ENCODE peak calls at places on chromosomes 1 and 21, in six cellular contexts. F is CD8-positive, alpha-beta T cell; K is H9; R is lung; T is psoas muscle; Q is IMR-90. A is an unnamed sample.
A peak's percentile ranks its signal among the peaks of the same experiment; 100 is the strongest.

GRCh38 chr1:6491966-6492365 is 499 bp upstream of the PLEKHG5 start:
- DNase-seq in F (no peak), K (no peak), R (no peak), T (no peak), Q (no peak), A (no peak)

GRCh38 chr1:234988160-234988528 is 140.5 kb downstream of the TOMM20 start:
- DNase-seq in F (no peak), K (no peak), R (no peak), T (no peak), Q (no peak), A (no peak)

GRCh38 chr1:22745675-22746585 is 35.3 kb downstream of the EPHB2 start:
- DNase-seq in F (no peak), K (no peak), R (no peak), T (no peak), Q (peak; percentile 83), A (peak; percentile 75)

GRCh38 chr1:178397678-178398077 is 99.1 kb downstream of the CLEC20A start:
- DNase-seq in F (no peak), K (no peak), R (no peak), T (no peak), Q (peak; percentile 37), A (no peak)

GRCh38 chr1:154759196-154759595 is 110.9 kb downstream of the KCNN3 start:
- DNase-seq in F (peak; percentile 50), K (no peak), R (no peak), T (no peak), Q (no peak), A (no peak)

GRCh38 chr1:3068400-3069361 is at the start of gene PRDM16:
- DNase-seq in F (no peak), K (peak; percentile 61), R (no peak), T (peak; percentile 21), Q (peak; percentile 3), A (no peak)

GRCh38 chr1:226784081-226785049 is 45.3 kb upstream of the ITPKB start:
- DNase-seq in F (no peak), K (no peak), R (no peak), T (no peak), Q (no peak), A (no peak)

GRCh38 chr1:59697138-59697811 is 117.5 kb upstream of the HOOK1 start:
- DNase-seq in F (peak; percentile 6), K (no peak), R (no peak), T (no peak), Q (no peak), A (no peak)

GRCh38 chr1:226125097-226125630 is 61.4 kb downstream of the ACBD3 start:
- DNase-seq in F (peak; percentile 94), K (peak; percentile 92), R (peak; percentile 87), T (peak; percentile 82), Q (peak; percentile 73), A (peak; percentile 92)

GRCh38 chr21:37153193-37153934 is 80.3 kb downstream of the TTC3 start:
- DNase-seq in F (no peak), K (no peak), R (no peak), T (no peak), Q (peak; percentile 88), A (peak; percentile 37)

GRCh38 chr1:167529829-167530474 is 11.6 kb upstream of the CD247 start:
- DNase-seq in F (no peak), K (no peak), R (no peak), T (no peak), Q (no peak), A (no peak)

GRCh38 chr1:33246171-33246570 is 10.1 kb upstream of the ZNF362 start:
- DNase-seq in F (no peak), K (no peak), R (no peak), T (no peak), Q (no peak), A (no peak)

GRCh38 chr1:193123751-193124150 is 1.9 kb downstream of the CDC73 start:
- DNase-seq in F (no peak), K (no peak), R (no peak), T (no peak), Q (no peak), A (no peak)

GRCh38 chr1:57674803-57675202 is 250.9 kb upstream of the DAB1 start:
- DNase-seq in F (no peak), K (no peak), R (no peak), T (no peak), Q (no peak), A (no peak)
- H3K4me1 ChIP-seq in F (no peaks in the 10 kb centered on the region), K (no peaks in the 10 kb centered on the region), R (no peaks in the 10 kb centered on the region), T (no peaks in the 10 kb centered on the region), Q (no peaks in the 10 kb centered on the region), A (no peaks in the 10 kb centered on the region)

GRCh38 chr1:218135358-218135757 is 149.7 kb upstream of the RRP15 start:
- DNase-seq in F (no peak), K (no peak), R (no peak), T (peak; percentile 11), Q (no peak), A (no peak)
- H3K4me1 ChIP-seq in F (no peaks in the 10 kb centered on the region), K (no peaks in the 10 kb centered on the region), R (no peaks in the 10 kb centered on the region), T (no peaks in the 10 kb centered on the region), Q (no peaks in the 10 kb centered on the region), A (no peaks in the 10 kb centered on the region)

GRCh38 chr1:156660752-156661112 is 16.5 kb downstream of the NES start:
- DNase-seq in F (no peak), K (no peak), R (no peak), T (no peak), Q (no peak), A (peak; percentile 37)
- H3K4me1 ChIP-seq in F (peaks cover 44% of the 10 kb centered on the region), K (peaks cover 17% of the 10 kb centered on the region), R (peaks cover 38% of the 10 kb centered on the region), T (peaks cover 73% of the 10 kb centered on the region), Q (peaks cover 54% of the 10 kb centered on the region), A (peaks cover 64% of the 10 kb centered on the region)

DNA sequence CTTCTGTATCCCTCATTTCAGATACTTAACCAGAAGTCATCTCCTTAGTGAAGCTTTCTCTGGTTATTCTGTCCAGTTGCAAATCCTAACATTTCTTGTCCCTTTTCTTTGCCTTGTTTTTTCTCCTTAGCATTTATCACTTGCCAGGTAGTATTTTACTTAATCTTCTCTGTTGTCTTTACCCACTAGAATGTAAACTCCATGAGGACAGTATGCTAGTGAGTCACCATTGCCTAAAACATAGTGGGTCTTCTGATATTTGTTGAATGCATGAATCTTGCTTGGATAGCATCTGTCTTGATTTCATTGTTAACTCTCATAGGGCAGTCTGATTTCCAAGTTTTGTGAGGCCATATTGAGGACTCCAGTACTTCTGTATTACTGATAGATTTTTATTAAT is 9.6 kb downstream of the CAPZA1 start:
- DNase-seq in F (no peak), K (no peak), R (no peak), T (no peak), Q (no peak), A (no peak)
- H3K4me1 ChIP-seq in F (peaks cover 59% of the 10 kb centered on the region), K (no peaks in the 10 kb centered on the region), R (peaks cover 6% of the 10 kb centered on the region), T (peaks cover 85% of the 10 kb centered on the region), Q (peaks cover 4% of the 10 kb centered on the region), A (peaks cover 12% of the 10 kb centered on the region)

DNA sequence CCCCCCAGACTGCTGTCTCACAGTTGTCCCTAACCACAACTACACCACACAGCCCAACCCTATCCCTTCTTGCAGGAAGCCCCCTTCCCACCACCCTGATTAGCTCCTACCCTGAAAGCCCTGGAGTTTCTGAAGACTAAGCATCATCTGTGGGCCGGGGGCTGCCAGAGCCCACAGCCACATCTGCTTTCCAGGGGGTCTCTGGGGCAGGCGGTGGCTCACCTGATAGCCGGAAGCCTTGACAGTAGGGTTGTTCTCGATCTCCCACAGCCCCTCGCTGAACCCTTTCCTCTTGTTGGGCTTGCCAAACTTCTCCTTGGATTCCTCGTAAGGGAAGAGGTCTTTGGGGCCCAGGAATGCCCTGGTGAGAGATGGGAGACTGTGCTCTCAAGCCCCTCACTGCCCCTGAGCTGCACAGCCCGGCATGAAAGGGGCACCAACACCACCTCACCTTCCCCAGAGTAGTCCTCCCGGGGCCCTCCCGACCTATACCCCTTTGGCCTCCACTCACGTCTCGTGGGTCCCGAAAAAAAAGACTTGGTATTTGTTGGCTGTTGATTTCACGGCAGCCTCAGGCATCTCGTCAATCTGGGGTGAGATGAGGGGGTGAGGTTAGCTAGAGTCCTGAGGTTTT is 4.0 kb upstream of the MRPL24 start:
- DNase-seq in F (no peak), K (no peak), R (no peak), T (no peak), Q (no peak), A (no peak)
- H3K4me1 ChIP-seq in F (peaks cover 51% of the 10 kb centered on the region), K (peaks cover 24% of the 10 kb centered on the region), R (peaks cover 15% of the 10 kb centered on the region), T (peaks cover 43% of the 10 kb centered on the region), Q (peaks cover 33% of the 10 kb centered on the region), A (peaks cover 45% of the 10 kb centered on the region)

DNA sequence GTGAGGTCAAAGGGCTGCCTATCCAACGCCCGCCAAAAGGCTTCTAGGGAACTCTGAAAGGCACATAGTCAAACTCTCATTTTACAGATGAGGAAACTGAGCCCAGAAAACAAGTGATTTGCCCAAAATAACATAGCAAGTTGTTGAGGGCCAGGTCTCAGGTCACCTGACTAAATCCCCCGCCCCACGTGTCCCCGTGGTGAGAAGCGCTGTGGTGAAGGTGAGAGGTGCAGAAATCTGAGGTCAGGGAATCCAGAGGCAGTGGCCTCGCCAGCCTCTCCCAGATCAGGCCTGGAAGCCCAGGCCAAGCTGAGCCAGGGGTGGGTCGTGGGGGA is 5.1 kb downstream of the HDGF start:
- DNase-seq in F (no peak), K (no peak), R (no peak), T (no peak), Q (no peak), A (no peak)
- H3K4me1 ChIP-seq in F (peaks cover 54% of the 10 kb centered on the region), K (peaks cover 26% of the 10 kb centered on the region), R (peaks cover 15% of the 10 kb centered on the region), T (peaks cover 40% of the 10 kb centered on the region), Q (peaks cover 31% of the 10 kb centered on the region), A (peaks cover 46% of the 10 kb centered on the region)

GRCh38 chr1:113802367-113803007 is 9.8 kb downstream of the RSBN1 start:
- DNase-seq in F (no peak), K (no peak), R (no peak), T (no peak), Q (no peak), A (no peak)

GRCh38 chr1:113808450-113809195 is 3.7 kb downstream of the RSBN1 start:
- DNase-seq in F (no peak), K (no peak), R (no peak), T (no peak), Q (no peak), A (no peak)

GRCh38 chr1:113804421-113805255 is 7.6 kb downstream of the RSBN1 start:
- DNase-seq in F (no peak), K (no peak), R (no peak), T (no peak), Q (peak; percentile 92), A (no peak)

GRCh38 chr1:113805639-113806038 is 6.6 kb downstream of the RSBN1 start:
- DNase-seq in F (no peak), K (no peak), R (no peak), T (no peak), Q (no peak), A (no peak)

DNA sequence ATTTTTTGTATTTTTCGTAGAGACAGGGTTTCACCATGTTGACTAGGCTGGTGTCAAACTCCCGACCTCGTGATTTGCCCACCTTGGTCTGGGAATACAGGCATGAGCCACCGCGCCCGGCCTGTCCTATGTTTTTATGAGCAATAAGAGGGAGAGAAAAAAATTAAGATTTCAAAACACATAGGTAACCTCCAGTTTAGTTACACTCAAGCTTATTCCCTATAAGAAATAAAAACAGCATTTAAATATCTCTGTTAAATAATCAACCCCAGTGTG is 7.1 kb downstream of the RSBN1 start:
- DNase-seq in F (no peak), K (no peak), R (no peak), T (no peak), Q (no peak), A (no peak)
- H3K4me1 ChIP-seq in F (peaks cover 62% of the 10 kb centered on the region), K (no peaks in the 10 kb centered on the region), R (peaks cover 4% of the 10 kb centered on the region), T (peaks cover 64% of the 10 kb centered on the region), Q (peaks cover 4% of the 10 kb centered on the region), A (peaks cover 50% of the 10 kb centered on the region)